ENCODE peak calls at places on chromosome 21, in six cellular contexts. One of them, this sample, is unnamed.

GRCh38 chr21:44088401-44088780 is 18.8 kb upstream of the PWP2 start:
- DNase-seq in NCI-H526 treated with DMSO at 0.1 percent for 48 hours: no peak
- DNase-seq in GDM1: no peak
- DNase-seq in non-pigmented ciliary epithelial cell: no peak
- DNase-seq in activated T-helper 1 cell treated with anti-CD3 and anti-CD28 coated beads, Interleukin-12 subunit alpha, Interleukin-12 subunit beta, Interleukin-2, Interleukin-4 antibody, amounts not matched to agents 30 ng/mL and 10 ng/mL and 1 ng/mL, durations not matched to agents 14 hours and 24 hours and 36 hours: no peak
- DNase-seq in IMR-90: no peak
- DNase-seq in this sample: no peak

GRCh38 chr21:8992731-8993174 is 1528.6 kb upstream of the TPTE start:
- DNase-seq in NCI-H526 treated with DMSO at 0.1 percent for 48 hours: no peak
- DNase-seq in GDM1: no peak
- DNase-seq in non-pigmented ciliary epithelial cell: no peak
- DNase-seq in activated T-helper 1 cell treated with anti-CD3 and anti-CD28 coated beads, Interleukin-12 subunit alpha, Interleukin-12 subunit beta, Interleukin-2, Interleukin-4 antibody, amounts not matched to agents 30 ng/mL and 10 ng/mL and 1 ng/mL, durations not matched to agents 14 hours and 24 hours and 36 hours: no peak
- DNase-seq in IMR-90: no peak
- DNase-seq in this sample: no peak

GRCh38 chr21:17451364-17451869 is 61.4 kb upstream of the CXADR start:
- DNase-seq in NCI-H526 treated with DMSO at 0.1 percent for 48 hours: no peak
- DNase-seq in GDM1: no peak
- DNase-seq in non-pigmented ciliary epithelial cell: peak; percentile 64
- DNase-seq in activated T-helper 1 cell treated with anti-CD3 and anti-CD28 coated beads, Interleukin-12 subunit alpha, Interleukin-12 subunit beta, Interleukin-2, Interleukin-4 antibody, amounts not matched to agents 30 ng/mL and 10 ng/mL and 1 ng/mL, durations not matched to agents 14 hours and 24 hours and 36 hours: no peak
- DNase-seq in IMR-90: peak; percentile 89
- DNase-seq in this sample: no peak

GRCh38 chr21:21226472-21226871 is 228.3 kb downstream of the NCAM2 start:
- DNase-seq in NCI-H526 treated with DMSO at 0.1 percent for 48 hours: no peak
- DNase-seq in GDM1: no peak
- DNase-seq in non-pigmented ciliary epithelial cell: no peak
- DNase-seq in activated T-helper 1 cell treated with anti-CD3 and anti-CD28 coated beads, Interleukin-12 subunit alpha, Interleukin-12 subunit beta, Interleukin-2, Interleukin-4 antibody, amounts not matched to agents 30 ng/mL and 10 ng/mL and 1 ng/mL, durations not matched to agents 14 hours and 24 hours and 36 hours: no peak
- DNase-seq in IMR-90: peak; percentile 50
- DNase-seq in this sample: no peak

GRCh38 chr21:45454924-45455315 is 50.0 kb downstream of the COL18A1 start:
- DNase-seq in NCI-H526 treated with DMSO at 0.1 percent for 48 hours: no peak
- DNase-seq in GDM1: no peak
- DNase-seq in non-pigmented ciliary epithelial cell: no peak
- DNase-seq in activated T-helper 1 cell treated with anti-CD3 and anti-CD28 coated beads, Interleukin-12 subunit alpha, Interleukin-12 subunit beta, Interleukin-2, Interleukin-4 antibody, amounts not matched to agents 30 ng/mL and 10 ng/mL and 1 ng/mL, durations not matched to agents 14 hours and 24 hours and 36 hours: no peak
- DNase-seq in IMR-90: no peak
- DNase-seq in this sample: no peak

GRCh38 chr21:34989337-34990151 is 59.6 kb downstream of the RUNX1 start:
- DNase-seq in NCI-H526 treated with DMSO at 0.1 percent for 48 hours: no peak
- DNase-seq in GDM1: no peak
- DNase-seq in non-pigmented ciliary epithelial cell: no peak
- DNase-seq in activated T-helper 1 cell treated with anti-CD3 and anti-CD28 coated beads, Interleukin-12 subunit alpha, Interleukin-12 subunit beta, Interleukin-2, Interleukin-4 antibody, amounts not matched to agents 30 ng/mL and 10 ng/mL and 1 ng/mL, durations not matched to agents 14 hours and 24 hours and 36 hours: peak; percentile 37
- DNase-seq in IMR-90: no peak
- DNase-seq in this sample: no peak

GRCh38 chr21:43287974-43288755 is 119.4 kb downstream of the CRYAA start:
- DNase-seq in NCI-H526 treated with DMSO at 0.1 percent for 48 hours: peak; percentile 84
- DNase-seq in GDM1: no peak
- DNase-seq in non-pigmented ciliary epithelial cell: no peak
- DNase-seq in activated T-helper 1 cell treated with anti-CD3 and anti-CD28 coated beads, Interleukin-12 subunit alpha, Interleukin-12 subunit beta, Interleukin-2, Interleukin-4 antibody, amounts not matched to agents 30 ng/mL and 10 ng/mL and 1 ng/mL, durations not matched to agents 14 hours and 24 hours and 36 hours: no peak
- DNase-seq in IMR-90: no peak
- DNase-seq in this sample: no peak

GRCh38 chr21:26881504-26882228 is 36.5 kb upstream of the ADAMTS1 start:
- DNase-seq in NCI-H526 treated with DMSO at 0.1 percent for 48 hours: no peak
- DNase-seq in GDM1: no peak
- DNase-seq in non-pigmented ciliary epithelial cell: peak; percentile 8
- DNase-seq in activated T-helper 1 cell treated with anti-CD3 and anti-CD28 coated beads, Interleukin-12 subunit alpha, Interleukin-12 subunit beta, Interleukin-2, Interleukin-4 antibody, amounts not matched to agents 30 ng/mL and 10 ng/mL and 1 ng/mL, durations not matched to agents 14 hours and 24 hours and 36 hours: no peak
- DNase-seq in IMR-90: peak; percentile 39
- DNase-seq in this sample: no peak

GRCh38 chr21:42883921-42884320 is 4.6 kb upstream of the WDR4 start:
- DNase-seq in NCI-H526 treated with DMSO at 0.1 percent for 48 hours: no peak
- DNase-seq in GDM1: no peak
- DNase-seq in non-pigmented ciliary epithelial cell: no peak
- DNase-seq in activated T-helper 1 cell treated with anti-CD3 and anti-CD28 coated beads, Interleukin-12 subunit alpha, Interleukin-12 subunit beta, Interleukin-2, Interleukin-4 antibody, amounts not matched to agents 30 ng/mL and 10 ng/mL and 1 ng/mL, durations not matched to agents 14 hours and 24 hours and 36 hours: no peak
- DNase-seq in IMR-90: no peak
- DNase-seq in this sample: no peak

GRCh38 chr21:27408826-27409225 is 441.9 kb upstream of the ADAMTS5 start:
- DNase-seq in NCI-H526 treated with DMSO at 0.1 percent for 48 hours: no peak
- DNase-seq in GDM1: no peak
- DNase-seq in non-pigmented ciliary epithelial cell: no peak
- DNase-seq in activated T-helper 1 cell treated with anti-CD3 and anti-CD28 coated beads, Interleukin-12 subunit alpha, Interleukin-12 subunit beta, Interleukin-2, Interleukin-4 antibody, amounts not matched to agents 30 ng/mL and 10 ng/mL and 1 ng/mL, durations not matched to agents 14 hours and 24 hours and 36 hours: no peak
- DNase-seq in IMR-90: no peak
- DNase-seq in this sample: no peak

GRCh38 chr21:42811960-42812359 is 67.4 kb downstream of the WDR4 start:
- DNase-seq in NCI-H526 treated with DMSO at 0.1 percent for 48 hours: no peak
- DNase-seq in GDM1: no peak
- DNase-seq in non-pigmented ciliary epithelial cell: no peak
- DNase-seq in activated T-helper 1 cell treated with anti-CD3 and anti-CD28 coated beads, Interleukin-12 subunit alpha, Interleukin-12 subunit beta, Interleukin-2, Interleukin-4 antibody, amounts not matched to agents 30 ng/mL and 10 ng/mL and 1 ng/mL, durations not matched to agents 14 hours and 24 hours and 36 hours: no peak
- DNase-seq in IMR-90: no peak
- DNase-seq in this sample: no peak

GRCh38 chr21:19290328-19290727 is 886.7 kb upstream of the TMPRSS15 start:
- DNase-seq in NCI-H526 treated with DMSO at 0.1 percent for 48 hours: no peak
- DNase-seq in GDM1: no peak
- DNase-seq in non-pigmented ciliary epithelial cell: no peak
- DNase-seq in activated T-helper 1 cell treated with anti-CD3 and anti-CD28 coated beads, Interleukin-12 subunit alpha, Interleukin-12 subunit beta, Interleukin-2, Interleukin-4 antibody, amounts not matched to agents 30 ng/mL and 10 ng/mL and 1 ng/mL, durations not matched to agents 14 hours and 24 hours and 36 hours: no peak
- DNase-seq in IMR-90: no peak
- DNase-seq in this sample: no peak

GRCh38 chr21:45528028-45528705 is 14.1 kb downstream of the SLC19A1 start:
- DNase-seq in NCI-H526 treated with DMSO at 0.1 percent for 48 hours: no peak
- DNase-seq in GDM1: no peak
- DNase-seq in non-pigmented ciliary epithelial cell: no peak
- DNase-seq in activated T-helper 1 cell treated with anti-CD3 and anti-CD28 coated beads, Interleukin-12 subunit alpha, Interleukin-12 subunit beta, Interleukin-2, Interleukin-4 antibody, amounts not matched to agents 30 ng/mL and 10 ng/mL and 1 ng/mL, durations not matched to agents 14 hours and 24 hours and 36 hours: no peak
- DNase-seq in IMR-90: no peak
- DNase-seq in this sample: no peak

GRCh38 chr21:46661211-46661625 is 25.7 kb downstream of the PRMT2 start:
- DNase-seq in NCI-H526 treated with DMSO at 0.1 percent for 48 hours: no peak
- DNase-seq in GDM1: no peak
- DNase-seq in non-pigmented ciliary epithelial cell: no peak
- DNase-seq in activated T-helper 1 cell treated with anti-CD3 and anti-CD28 coated beads, Interleukin-12 subunit alpha, Interleukin-12 subunit beta, Interleukin-2, Interleukin-4 antibody, amounts not matched to agents 30 ng/mL and 10 ng/mL and 1 ng/mL, durations not matched to agents 14 hours and 24 hours and 36 hours: peak; percentile 16
- DNase-seq in IMR-90: peak; percentile 82
- DNase-seq in this sample: peak; percentile 26

GRCh38 chr21:43921602-43921978 is 56.6 kb downstream of the AGPAT3 start:
- DNase-seq in NCI-H526 treated with DMSO at 0.1 percent for 48 hours: no peak
- DNase-seq in GDM1: no peak
- DNase-seq in non-pigmented ciliary epithelial cell: no peak
- DNase-seq in activated T-helper 1 cell treated with anti-CD3 and anti-CD28 coated beads, Interleukin-12 subunit alpha, Interleukin-12 subunit beta, Interleukin-2, Interleukin-4 antibody, amounts not matched to agents 30 ng/mL and 10 ng/mL and 1 ng/mL, durations not matched to agents 14 hours and 24 hours and 36 hours: peak; percentile 9
- DNase-seq in IMR-90: no peak
- DNase-seq in this sample: no peak

GRCh38 chr21:45590726-45591618 is 48.7 kb upstream of the SLC19A1 start:
- DNase-seq in NCI-H526 treated with DMSO at 0.1 percent for 48 hours: no peak
- DNase-seq in GDM1: no peak
- DNase-seq in non-pigmented ciliary epithelial cell: no peak
- DNase-seq in activated T-helper 1 cell treated with anti-CD3 and anti-CD28 coated beads, Interleukin-12 subunit alpha, Interleukin-12 subunit beta, Interleukin-2, Interleukin-4 antibody, amounts not matched to agents 30 ng/mL and 10 ng/mL and 1 ng/mL, durations not matched to agents 14 hours and 24 hours and 36 hours: peak; percentile 56
- DNase-seq in IMR-90: no peak
- DNase-seq in this sample: peak; percentile 42

GRCh38 chr21:45723049-45723958 is 79.8 kb downstream of the PCBP3 start:
- DNase-seq in NCI-H526 treated with DMSO at 0.1 percent for 48 hours: no peak
- DNase-seq in GDM1: no peak
- DNase-seq in non-pigmented ciliary epithelial cell: no peak
- DNase-seq in activated T-helper 1 cell treated with anti-CD3 and anti-CD28 coated beads, Interleukin-12 subunit alpha, Interleukin-12 subunit beta, Interleukin-2, Interleukin-4 antibody, amounts not matched to agents 30 ng/mL and 10 ng/mL and 1 ng/mL, durations not matched to agents 14 hours and 24 hours and 36 hours: no peak
- DNase-seq in IMR-90: no peak
- DNase-seq in this sample: no peak

GRCh38 chr21:43311303-43311817 is 115.6 kb downstream of the SIK1 start:
- DNase-seq in NCI-H526 treated with DMSO at 0.1 percent for 48 hours: peak; percentile 78
- DNase-seq in GDM1: no peak
- DNase-seq in non-pigmented ciliary epithelial cell: no peak
- DNase-seq in activated T-helper 1 cell treated with anti-CD3 and anti-CD28 coated beads, Interleukin-12 subunit alpha, Interleukin-12 subunit beta, Interleukin-2, Interleukin-4 antibody, amounts not matched to agents 30 ng/mL and 10 ng/mL and 1 ng/mL, durations not matched to agents 14 hours and 24 hours and 36 hours: no peak
- DNase-seq in IMR-90: no peak
- DNase-seq in this sample: no peak

GRCh38 chr21:42878678-42878992 is 704 bp downstream of the WDR4 start:
- DNase-seq in NCI-H526 treated with DMSO at 0.1 percent for 48 hours: no peak
- DNase-seq in GDM1: no peak
- DNase-seq in non-pigmented ciliary epithelial cell: no peak
- DNase-seq in activated T-helper 1 cell treated with anti-CD3 and anti-CD28 coated beads, Interleukin-12 subunit alpha, Interleukin-12 subunit beta, Interleukin-2, Interleukin-4 antibody, amounts not matched to agents 30 ng/mL and 10 ng/mL and 1 ng/mL, durations not matched to agents 14 hours and 24 hours and 36 hours: no peak
- DNase-seq in IMR-90: no peak
- DNase-seq in this sample: no peak

GRCh38 chr21:43361127-43361492 is 65.8 kb downstream of the SIK1 start:
- DNase-seq in NCI-H526 treated with DMSO at 0.1 percent for 48 hours: peak; percentile 40
- DNase-seq in GDM1: no peak
- DNase-seq in non-pigmented ciliary epithelial cell: no peak
- DNase-seq in activated T-helper 1 cell treated with anti-CD3 and anti-CD28 coated beads, Interleukin-12 subunit alpha, Interleukin-12 subunit beta, Interleukin-2, Interleukin-4 antibody, amounts not matched to agents 30 ng/mL and 10 ng/mL and 1 ng/mL, durations not matched to agents 14 hours and 24 hours and 36 hours: peak; percentile 13
- DNase-seq in IMR-90: peak; percentile 63
- DNase-seq in this sample: no peak

This sample was measured in HL-60.